ENCODE peak calls at places on chromosomes 16 and 17, in five cellular contexts. G, U, Y, D and P are unnamed samples.

GRCh38 chr17:17783121-17783824 is 53.5 kb downstream of the SREBF1 start:
- DNase-seq in G (peak), U (peak), Y (peak), D (no peak), P (peak)

GRCh38 chr17:83010323-83011200 is 68.8 kb upstream of the METRNL start:
- DNase-seq in G (no peak), U (no peak), Y (no peak), D (no peak), P (no peak)

GRCh38 chr16:26569793-26570192 is 496.9 kb upstream of the C16orf82 start:
- DNase-seq in G (peak), U (no peak), Y (no peak), D (no peak), P (no peak)

GRCh38 chr17:77319211-77320031 is 178.7 kb downstream of the SEC14L1 start:
- DNase-seq in G (no peak), U (peak), Y (peak), D (peak), P (peak)

GRCh38 chr17:15321556-15322250 is 19.7 kb downstream of the TEKT3 start:
- DNase-seq in G (no peak), U (no peak), Y (no peak), D (no peak), P (no peak)

GRCh38 chr16:3012828-3013420 is at the start of gene CLDN9:
- DNase-seq in G (no peak), U (no peak), Y (no peak), D (no peak), P (peak)

GRCh38 chr16:1125471-1125870 is 27.4 kb upstream of the CACNA1H start:
- DNase-seq in G (peak), U (peak), Y (no peak), D (no peak), P (no peak)

GRCh38 chr16:3548445-3548844 is 28.8 kb downstream of the NLRC3 start:
- DNase-seq in G (no peak), U (no peak), Y (no peak), D (no peak), P (no peak)

GRCh38 chr17:47275245-47275984 is 21.8 kb downstream of the ITGB3 start:
- DNase-seq in G (no peak), U (no peak), Y (no peak), D (peak), P (peak)

GRCh38 chr17:82078433-82078832 is 12.8 kb upstream of the DUS1L start:
- DNase-seq in G (no peak), U (no peak), Y (no peak), D (no peak), P (no peak)

GRCh38 chr16:31344712-31345111 is 10.3 kb upstream of the ITGAX start:
- DNase-seq in G (no peak), U (peak), Y (no peak), D (no peak), P (no peak)

GRCh38 chr17:40598021-40598927 is 33.0 kb upstream of the CCR7 start:
- DNase-seq in G (no peak), U (peak), Y (peak), D (no peak), P (no peak)

GRCh38 chr16:6846452-6846851 is 486.2 kb upstream of the RBFOX1 start:
- DNase-seq in G (no peak), U (no peak), Y (no peak), D (no peak), P (no peak)

GRCh38 chr16:85436636-85437160 is 176.4 kb upstream of the GSE1 start:
- DNase-seq in G (no peak), U (no peak), Y (no peak), D (no peak), P (no peak)

GRCh38 chr16:74573622-74574021 is 33.3 kb downstream of the GLG1 start:
- DNase-seq in G (no peak), U (no peak), Y (no peak), D (no peak), P (no peak)

GRCh38 chr16:19307587-19308241 is 22.2 kb downstream of the CLEC19A start:
- DNase-seq in G (no peak), U (no peak), Y (no peak), D (no peak), P (no peak)

GRCh38 chr17:1709971-1710806 is at the start of gene TLCD2:
- DNase-seq in G (no peak), U (peak), Y (no peak), D (no peak), P (peak)

GRCh38 chr16:17773698-17774101 is 302.9 kb upstream of the XYLT1 start:
- DNase-seq in G (peak), U (no peak), Y (no peak), D (no peak), P (no peak)

GRCh38 chr17:39527220-39527813 is 66.0 kb downstream of the CDK12 start:
- DNase-seq in G (peak), U (no peak), Y (no peak), D (no peak), P (no peak)

GRCh38 chr16:88083582-88083981 is 132.3 kb downstream of the BANP start:
- DNase-seq in G (no peak), U (no peak), Y (no peak), D (no peak), P (no peak)